ENCODE peak calls at places on chromosomes 4 and X, in six cellular contexts. V is HCT116; C is CD8-positive, alpha-beta T cell; D is transverse colon; R is retinal pigment epithelial cell; T is mesothelial cell of epicardium. Y is an unnamed sample.

GRCh38 chr4:138005486-138005885 is 236.7 kb downstream of the SLC7A11 start:
- DNase-seq in C (no peak), T (no peak), D (no peak), V (no peak), R (no peak), Y (no peak)

GRCh38 chrX:129779747-129780146 is at the start of gene SASH3:
- DNase-seq in T (no peak), R (no peak), D (peak; percentile 63), C (peak; percentile 72), V (no peak), Y (no peak)

GRCh38 chr4:108303488-108304177 is 134.9 kb upstream of the LEF1 start:
- DNase-seq in D (no peak), V (peak; percentile 19), R (peak; percentile 18), T (no peak), C (no peak), Y (no peak)

GRCh38 chrX:113675278-113675677 is 834.6 kb upstream of the AMOT start:
- DNase-seq in R (no peak), C (no peak), T (no peak), D (no peak), V (no peak), Y (no peak)

GRCh38 chr4:58136611-58137010 is 1026.4 kb upstream of the IGFBP7 start:
- DNase-seq in C (no peak), V (no peak), R (no peak), D (no peak), T (no peak), Y (no peak)

GRCh38 chr4:117786566-117786965 is 247.7 kb upstream of the NDST3 start:
- DNase-seq in R (no peak), C (no peak), D (no peak), V (no peak), T (no peak), Y (no peak)

GRCh38 chr4:102629686-102630085 is 128.5 kb downstream of the NFKB1 start:
- DNase-seq in R (no peak), T (no peak), C (no peak), V (no peak), D (no peak), Y (peak; percentile 15)

GRCh38 chrX:104427693-104428092 is 138.3 kb upstream of the IL1RAPL2 start:
- DNase-seq in T (no peak), D (no peak), V (no peak), R (no peak), C (no peak), Y (no peak)

GRCh38 chr4:6840062-6840976 is 57.8 kb downstream of the KIAA0232 start:
- DNase-seq in C (no peak), T (no peak), D (no peak), V (no peak), R (peak; percentile 78), Y (peak; percentile 6)

GRCh38 chrX:1582686-1583437 is 8.5 kb upstream of the AKAP17A start:
- DNase-seq in T (no peak), V (peak; percentile 55), D (no peak), R (no peak), C (peak; percentile 58), Y (no peak)

GRCh38 chrX:85084770-85085393 is 81.2 kb downstream of the APOOL start:
- DNase-seq in D (no peak), R (no peak), T (no peak), C (peak; percentile 10), V (peak; percentile 1), Y (peak; percentile 25)

GRCh38 chr4:17511950-17512795 is at the start of gene QDPR:
- DNase-seq in T (peak; percentile 80), R (peak; percentile 32), C (peak; percentile 70), V (peak; percentile 63), D (peak; percentile 85), Y (peak; percentile 91)

GRCh38 chr4:145545538-145546224 is 64.0 kb downstream of the SMAD1 start:
- DNase-seq in V (peak; percentile 41), C (no peak), T (no peak), D (peak; percentile 19), R (peak; percentile 55), Y (no peak)

GRCh38 chr4:2935762-2936743 is 27.2 kb downstream of the NOP14 start:
- DNase-seq in V (peak; percentile 69), C (peak; percentile 67), T (no peak), R (peak; percentile 68), D (no peak), Y (no peak)

GRCh38 chrX:43655151-43655676 is 885 bp upstream of the MAOA start:
- DNase-seq in R (no peak), T (peak; percentile 39), C (peak; percentile 15), D (peak; percentile 34), V (no peak), Y (peak; percentile 21)

GRCh38 chr4:15587649-15588048 is 67.5 kb downstream of the FBXL5 start:
- DNase-seq in D (no peak), R (no peak), T (no peak), V (no peak), C (no peak), Y (no peak)

GRCh38 chr4:2343476-2343875 is 75.0 kb downstream of the ZFYVE28 start:
- DNase-seq in V (no peak), T (peak; percentile 21), C (no peak), D (no peak), R (no peak), Y (no peak)

GRCh38 chr4:172830295-172830764 is 338.3 kb upstream of the GALNT7 start:
- DNase-seq in D (no peak), C (no peak), T (no peak), V (peak; percentile 13), R (no peak), Y (no peak)

GRCh38 chrX:102712216-102712966 is at the start of gene GPRASP2:
- DNase-seq in V (no peak), R (no peak), T (peak; percentile 55), C (peak; percentile 14), D (peak; percentile 38), Y (peak; percentile 67)

GRCh38 chrX:20511792-20512191 is 245.1 kb upstream of the RPS6KA3 start:
- DNase-seq in C (no peak), R (no peak), V (no peak), D (no peak), T (no peak), Y (no peak)

GRCh38 chr4:87179751-87180150 is 40.7 kb downstream of the KLHL8 start:
- DNase-seq in C (no peak), V (no peak), R (no peak), D (no peak), T (no peak), Y (no peak)

GRCh38 chr4:85474818-85475630 is at the start of gene ARHGAP24:
- DNase-seq in R (peak; percentile 86), V (peak; percentile 70), C (no peak), T (peak; percentile 78), D (peak; percentile 78), Y (peak; percentile 85)

GRCh38 chr4:3369781-3370660 is 71.7 kb upstream of the HGFAC start:
- DNase-seq in D (no peak), V (no peak), R (no peak), C (no peak), T (peak; percentile 40), Y (no peak)

GRCh38 chr4:7295917-7296660 is 103.8 kb downstream of the SORCS2 start:
- DNase-seq in C (no peak), R (no peak), D (peak; percentile 24), V (peak; percentile 10), T (peak; percentile 53), Y (no peak)

GRCh38 chr4:5746829-5747745 is 36.1 kb downstream of the EVC start:
- DNase-seq in V (no peak), T (peak; percentile 20), C (no peak), R (peak; percentile 50), D (no peak), Y (no peak)

GRCh38 chr4:100591156-100591876 is 73.5 kb upstream of the EMCN start:
- DNase-seq in T (peak; percentile 43), V (no peak), D (no peak), R (peak; percentile 61), C (no peak), Y (no peak)

GRCh38 chrX:107374116-107374515 is 75.3 kb upstream of the FRMPD3 start:
- DNase-seq in T (no peak), C (no peak), V (no peak), D (no peak), R (no peak), Y (no peak)

GRCh38 chrX:1502241-1502640 is 34.7 kb downstream of the P2RY8 start:
- DNase-seq in T (no peak), C (no peak), R (no peak), V (no peak), D (peak; percentile 44), Y (no peak)

GRCh38 chr4:142846105-142846728 is at the start of gene INPP4B:
- DNase-seq in T (peak; percentile 71), V (peak; percentile 13), D (peak; percentile 41), C (peak; percentile 37), R (peak; percentile 41), Y (peak; percentile 68)

GRCh38 chr4:124304936-124305335 is 407.6 kb downstream of the ANKRD50 start:
- DNase-seq in C (no peak), V (no peak), D (no peak), T (no peak), R (no peak), Y (no peak)
- TF ChIP-seq CTCF in C (no peak), V (no peak), D (no peak), T (no peak), R (no peak), Y (no peak)

DNA sequence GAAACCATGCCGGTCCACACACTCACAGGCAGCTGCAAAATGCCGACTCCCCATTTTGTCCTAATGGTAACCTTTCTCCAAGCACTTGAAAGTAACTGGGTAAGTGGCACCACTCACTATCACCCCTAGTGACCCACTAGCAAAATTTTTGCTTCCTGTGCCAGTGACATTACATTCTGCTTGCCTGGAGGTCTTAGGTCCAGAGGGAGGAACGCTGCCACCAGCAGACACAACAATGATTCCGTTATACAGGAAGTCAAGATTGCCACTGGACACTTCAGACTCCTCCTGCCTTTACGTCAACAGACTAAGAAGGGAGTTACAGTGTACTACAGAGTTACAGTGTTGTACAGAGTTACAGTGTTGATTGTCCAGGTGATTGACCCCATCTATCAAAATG is 11.8 kb upstream of the TMEM192 start:
- DNase-seq in D (no peak), V (no peak), R (no peak), C (no peak), T (no peak), Y (no peak)
- TF ChIP-seq CTCF in D (no peak), V (no peak), R (no peak), C (no peak), T (no peak), Y (no peak)

GRCh38 chrX:153807976-153808375 is 13.5 kb downstream of the SSR4 start:
- DNase-seq in C (no peak), T (no peak), D (no peak), R (no peak), V (no peak), Y (no peak)
- TF ChIP-seq CTCF in C (no peak), T (no peak), D (no peak), R (no peak), V (no peak), Y (no peak)

DNA sequence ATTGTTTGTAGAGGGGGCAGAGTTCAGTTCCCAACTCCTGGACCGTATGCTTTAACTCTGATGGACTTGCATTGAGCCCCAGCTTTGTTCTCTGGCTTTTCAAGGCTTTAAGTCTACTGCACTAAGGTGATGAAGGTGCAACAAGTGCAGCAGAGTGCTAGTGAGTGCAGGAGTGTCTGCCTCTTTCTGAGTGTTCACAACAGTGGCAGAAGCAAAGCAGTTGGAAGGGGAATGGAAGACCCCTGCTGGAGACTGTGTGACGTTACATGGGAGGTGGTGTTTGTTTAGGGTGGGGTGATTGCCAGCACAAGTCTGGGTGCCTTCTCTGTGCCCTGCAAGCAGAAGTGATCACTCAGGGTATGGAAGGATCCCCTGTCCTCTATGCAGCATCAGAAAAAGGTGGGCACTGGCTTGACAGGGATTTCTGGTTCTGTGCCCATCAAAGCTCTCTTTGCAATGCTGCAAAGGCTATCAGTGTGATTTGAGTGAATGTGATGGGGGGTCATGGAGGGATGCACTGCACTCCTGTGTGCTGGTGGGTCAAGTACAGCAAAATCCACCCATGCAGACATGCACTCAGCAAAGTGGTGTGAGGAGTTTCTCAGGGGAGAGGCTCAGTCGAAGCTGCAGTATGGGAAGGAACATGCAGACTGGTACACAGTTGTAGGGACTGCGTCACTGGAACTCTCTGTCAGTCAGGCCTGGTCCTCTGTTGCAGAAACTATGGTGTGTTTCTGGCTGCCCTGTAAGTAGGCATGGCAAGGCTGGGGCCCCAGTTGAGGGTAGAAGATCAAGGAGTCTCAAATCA is 70.9 kb upstream of the UGT2B7 start:
- DNase-seq in V (peak; percentile 2), C (no peak), T (no peak), D (peak; percentile 15), R (no peak), Y (peak; percentile 7)
- TF ChIP-seq CTCF in V (peak; percentile 54), C (no peak), T (peak; percentile 43), D (peak; percentile 29), R (peak; percentile 55), Y (peak; percentile 44)

Y was measured in nephron progenitor cell.